ENCODE peak calls at places on chromosomes 5 and 9, in four cellular contexts. I, E, L and G are unnamed samples.

GRCh38 chr9:19948021-19948420 is 159.2 kb upstream of the SLC24A2 start:
- DNase-seq in I (no peak), L (no peak), E (no peak), G (no peak)

GRCh38 chr5:149464796-149465489 is 85.9 kb upstream of the IL17B start:
- DNase-seq in I (no peak), E (no peak), L (no peak), G (no peak)

GRCh38 chr9:90300901-90301688 is 341.5 kb downstream of the DIRAS2 start:
- DNase-seq in L (no peak), I (peak), E (no peak), G (peak)

GRCh38 chr9:38128752-38129270 is 59.8 kb upstream of the SHB start:
- DNase-seq in L (no peak), E (no peak), I (no peak), G (no peak)

GRCh38 chr5:80960531-80961375 is 590 bp downstream of the RASGRF2 start:
- DNase-seq in L (peak), I (no peak), E (no peak), G (no peak)

GRCh38 chr5:14581333-14581890 is at the start of gene OTULINL:
- DNase-seq in L (peak), E (peak), I (peak), G (no peak)

GRCh38 chr5:146213210-146213838 is 9.9 kb downstream of the RBM27 start:
- DNase-seq in I (no peak), E (no peak), L (peak), G (no peak)

GRCh38 chr5:116575635-116576042 is 1.0 kb upstream of the SEMA6A start:
- DNase-seq in L (no peak), E (no peak), I (no peak), G (no peak)

GRCh38 chr5:23631283-23632045 is 124.1 kb downstream of the PRDM9 start:
- DNase-seq in E (no peak), I (no peak), L (no peak), G (no peak)

GRCh38 chr5:96320797-96321196 is 112.3 kb downstream of the PCSK1 start:
- DNase-seq in E (no peak), I (peak), L (no peak), G (no peak)

GRCh38 chr5:122351416-122352157 is 39.5 kb downstream of the SNCAIP start:
- DNase-seq in L (no peak), I (no peak), E (no peak), G (no peak)

GRCh38 chr9:117485176-117485575 is 70.3 kb upstream of the ASTN2 start:
- DNase-seq in E (no peak), L (no peak), I (no peak), G (no peak)

GRCh38 chr5:154395407-154396106 is 50.2 kb upstream of the SAP30L start:
- DNase-seq in E (no peak), I (no peak), L (no peak), G (no peak)

GRCh38 chr5:10334830-10335229 is 18.7 kb upstream of the MARCHF6 start:
- DNase-seq in L (no peak), E (no peak), I (no peak), G (no peak)

GRCh38 chr9:89360465-89360864 is 42.2 kb downstream of the SECISBP2 start:
- DNase-seq in L (no peak), I (no peak), E (no peak), G (no peak)

GRCh38 chr9:78557540-78557939 is 260.6 kb downstream of the PSAT1 start:
- DNase-seq in L (no peak), I (no peak), E (no peak), G (no peak)

DNA sequence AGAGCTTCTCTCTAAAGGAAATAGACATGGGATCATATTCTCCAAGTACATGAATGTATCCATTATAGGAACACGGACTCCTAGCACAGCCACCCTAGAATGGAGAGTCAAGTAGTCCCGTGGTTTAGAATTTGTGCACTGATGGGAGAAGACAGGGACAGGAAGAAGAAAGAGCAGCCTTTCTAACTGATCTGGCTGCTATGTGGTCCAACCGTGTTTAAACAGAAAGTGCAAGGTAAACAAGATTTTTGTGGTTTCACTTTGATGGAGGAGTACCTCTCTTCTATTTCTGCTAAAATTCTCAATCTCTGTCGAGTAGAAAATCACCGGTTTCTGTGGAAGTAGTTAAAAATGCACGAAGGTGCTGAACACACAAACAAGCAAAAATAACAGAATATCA is 171.3 kb downstream of the ST8SIA4 start:
- DNase-seq in L (no peak), E (no peak), I (no peak), G (no peak)
- TF ChIP-seq TCF7L2 in L (no peak), E (no peak), I (no peak), G (no peak)

GRCh38 chr5:79147076-79147475 is 35.5 kb downstream of the BHMT start:
- DNase-seq in E (no peak), L (no peak), I (no peak), G (no peak)

GRCh38 chr5:79143684-79144379 is 32.2 kb downstream of the BHMT start:
- DNase-seq in L (no peak), I (peak), E (peak), G (no peak)

GRCh38 chr5:79146352-79146751 is 34.7 kb downstream of the BHMT start:
- DNase-seq in L (no peak), I (no peak), E (no peak), G (no peak)

GRCh38 chr5:79151933-79152671 is 40.5 kb downstream of the BHMT start:
- DNase-seq in I (no peak), L (no peak), E (no peak), G (no peak)

DNA sequence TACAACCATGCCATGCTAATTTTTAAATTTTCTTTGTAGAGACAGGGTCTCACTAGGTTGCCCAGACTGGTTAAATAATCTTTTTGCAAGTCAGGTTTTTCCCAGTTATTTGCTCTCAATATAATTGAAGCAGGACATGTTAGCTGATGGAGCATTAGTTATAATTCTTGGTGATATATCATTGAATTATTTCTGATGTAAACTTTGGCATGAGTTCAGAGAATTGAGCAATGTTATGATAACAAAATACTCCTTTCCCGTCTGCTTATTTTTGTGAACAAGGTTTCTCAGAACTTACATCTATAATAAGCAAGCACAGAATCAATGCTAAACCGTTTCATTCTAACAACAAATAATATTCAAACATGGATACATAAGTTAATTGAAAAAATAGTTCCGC is 37.8 kb downstream of the BHMT start:
- DNase-seq in I (no peak), L (no peak), E (no peak), G (no peak)
- TF ChIP-seq TCF7L2 in I (no peak), L (no peak), E (no peak), G (no peak)

DNA sequence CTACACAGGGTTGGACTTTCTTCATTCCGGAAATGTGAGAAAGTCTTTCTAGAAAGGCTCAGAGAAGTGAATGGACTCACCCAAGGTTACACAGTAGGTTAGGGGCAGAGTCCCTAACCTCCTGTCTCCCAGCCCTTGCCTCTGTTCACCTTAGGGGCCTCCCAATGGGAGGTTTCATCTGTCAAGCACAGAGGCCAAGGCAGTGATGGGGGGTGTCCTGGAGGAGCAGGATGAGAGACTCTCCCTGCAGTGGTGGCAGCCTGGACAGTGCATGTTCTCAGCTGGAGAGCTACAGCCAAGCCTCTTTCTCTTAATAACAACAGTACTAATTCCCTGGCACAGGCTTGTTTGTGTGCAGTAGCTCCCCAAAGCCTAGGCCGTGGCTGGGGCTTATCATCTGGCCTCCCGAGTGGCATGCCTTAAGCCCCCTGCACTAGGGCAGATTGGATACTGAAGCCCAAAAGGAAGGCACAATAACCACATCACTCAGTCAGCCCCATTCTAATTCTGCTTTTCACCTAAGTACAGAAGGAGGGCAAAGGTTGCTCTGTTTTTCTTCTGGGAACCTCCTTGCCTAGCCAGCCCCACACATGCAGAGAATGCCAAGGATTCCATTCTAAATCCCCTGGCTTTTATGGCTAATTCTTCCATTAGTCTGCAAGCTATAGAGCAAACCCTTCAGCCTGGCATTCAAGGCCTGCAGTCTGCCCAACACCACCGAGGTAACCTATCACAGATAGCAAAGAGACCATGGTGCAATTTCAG is 50.2 kb upstream of the XPA start:
- DNase-seq in I (no peak), L (no peak), E (no peak), G (no peak)
- TF ChIP-seq TCF7L2 in I (no peak), L (no peak), E (no peak), G (no peak)

GRCh38 chr9:122991370-122991830 is 42.1 kb upstream of the GPR21 start:
- DNase-seq in E (peak), I (peak), L (peak), G (peak)
- TF ChIP-seq TCF7L2 in E (no peak), I (no peak), L (no peak), G (no peak)